ENCODE peak calls at places on chromosomes 5 and 9, in four cellular contexts. O is stimulated activated CD8-positive, alpha-beta memory T cell treated with anti-CD3 and anti-CD28 coated beads, Interleukin-15, amount 100 ng/mL, for 48 hours; H is fibroblast of the aortic adventitia; J is glomerular endothelial cell. Y is an unnamed sample.

GRCh38 chr9:131727184-131727785 is 12.6 kb downstream of the RAPGEF1 start:
- DNase-seq in O (no peak), H (peak; percentile 17), J (no peak), Y (peak; percentile 48)

GRCh38 chr9:101119206-101119819 is 90.8 kb downstream of the PLPPR1 start:
- DNase-seq in O (no peak), H (peak; percentile 0), J (no peak), Y (peak; percentile 6)

GRCh38 chr5:170333161-170333909 is 35.8 kb upstream of the LCP2 start:
- DNase-seq in O (peak; percentile 71), H (no peak), J (no peak), Y (no peak)

GRCh38 chr9:136880651-136881050 is 5.7 kb upstream of the TRAF2 start:
- DNase-seq in O (no peak), H (no peak), J (no peak), Y (no peak)

GRCh38 chr9:123322771-123323481 is 33.1 kb upstream of the CRB2 start:
- DNase-seq in O (peak; percentile 43), H (no peak), J (no peak), Y (no peak)

GRCh38 chr9:89362647-89363310 is 44.5 kb downstream of the SECISBP2 start:
- DNase-seq in O (no peak), H (no peak), J (no peak), Y (no peak)

GRCh38 chr5:141051526-141051876 is 327 bp downstream of the PCDHB1 start:
- DNase-seq in O (no peak), H (no peak), J (no peak), Y (no peak)

GRCh38 chr9:127950513-127951210 is 13.0 kb upstream of the DPM2 start:
- DNase-seq in O (no peak), H (no peak), J (no peak), Y (no peak)

GRCh38 chr5:66891184-66891925 is 295.2 kb downstream of the MAST4 start:
- DNase-seq in O (no peak), H (peak; percentile 37), J (no peak), Y (no peak)